ENCODE peak calls at places on chromosomes 6 and 20, in eight cellular contexts. R, M, U, Q, B, D, I and H are unnamed samples.

GRCh38 chr20:46914789-46915359 is 20.2 kb downstream of the EYA2 start:
- DNase-seq in M (peak; percentile 75), B (no peak), U (no peak), I (no peak), R (no peak), Q (no peak), D (no peak), H (no peak)

GRCh38 chr20:50029697-50030428 is 47.1 kb downstream of the SNAI1 start:
- DNase-seq in I (no peak), R (peak; percentile 87), B (no peak), M (peak; percentile 93), U (peak; percentile 98), D (peak; percentile 12), Q (no peak), H (peak; percentile 82)

GRCh38 chr6:83193747-83194582 is 808 bp downstream of the RWDD2A start:
- DNase-seq in B (no peak), M (peak; percentile 74), R (no peak), I (no peak), D (peak; percentile 57), U (no peak), Q (peak; percentile 2), H (no peak)

GRCh38 chr6:70860044-70860443 is 96.8 kb downstream of the B3GAT2 start:
- DNase-seq in D (no peak), I (no peak), Q (no peak), U (no peak), M (no peak), B (no peak), R (no peak), H (no peak)

GRCh38 chr6:142174681-142175080 is 27.6 kb downstream of the VTA1 start:
- DNase-seq in B (no peak), M (no peak), I (no peak), D (no peak), Q (no peak), R (no peak), U (no peak), H (no peak)

GRCh38 chr20:47325242-47325641 is 31.3 kb downstream of the ZMYND8 start:
- DNase-seq in B (no peak), D (no peak), U (no peak), Q (no peak), M (no peak), I (no peak), R (no peak), H (no peak)

GRCh38 chr20:59994697-59995122 is 36.5 kb downstream of the CDH26 start:
- DNase-seq in D (no peak), M (no peak), I (no peak), R (no peak), Q (no peak), U (no peak), B (no peak), H (no peak)

GRCh38 chr20:45098096-45098773 is 2.7 kb downstream of the KCNS1 start:
- DNase-seq in Q (no peak), I (no peak), R (no peak), D (no peak), U (peak; percentile 49), B (no peak), M (no peak), H (no peak)

GRCh38 chr6:12152023-12152960 is 137.9 kb upstream of the EDN1 start:
- DNase-seq in M (no peak), R (no peak), B (no peak), Q (no peak), D (no peak), U (no peak), I (no peak), H (no peak)

GRCh38 chr20:12594410-12595130 is 414.2 kb upstream of the SPTLC3 start:
- DNase-seq in D (no peak), B (no peak), Q (no peak), I (no peak), M (no peak), R (no peak), U (no peak), H (no peak)

GRCh38 chr6:14440215-14440890 is 322.8 kb downstream of the CD83 start:
- DNase-seq in D (no peak), M (no peak), U (no peak), R (no peak), Q (no peak), I (no peak), B (no peak), H (no peak)

GRCh38 chr6:74362391-74362790 is 666.4 kb downstream of the CD109 start:
- DNase-seq in U (no peak), I (no peak), R (no peak), D (no peak), Q (no peak), M (no peak), B (no peak), H (no peak)

GRCh38 chr6:168655462-168656152 is 214.6 kb downstream of the SMOC2 start:
- DNase-seq in Q (no peak), U (no peak), R (no peak), D (no peak), B (no peak), M (peak; percentile 30), I (no peak), H (no peak)

GRCh38 chr6:14622135-14622534 is 504.6 kb downstream of the CD83 start:
- DNase-seq in M (no peak), B (no peak), R (no peak), Q (no peak), D (no peak), U (no peak), I (no peak), H (no peak)

GRCh38 chr6:73704798-73705197 is 8.8 kb downstream of the CD109 start:
- DNase-seq in D (no peak), Q (no peak), I (no peak), R (no peak), B (no peak), U (no peak), M (no peak), H (no peak)

GRCh38 chr6:113102761-113103160 is 754.4 kb upstream of the MARCKS start:
- DNase-seq in Q (no peak), B (no peak), I (no peak), D (no peak), U (peak; percentile 71), M (no peak), R (no peak), H (no peak)

GRCh38 chr20:45779011-45779915 is 12.4 kb downstream of the WFDC3 start:
- DNase-seq in Q (no peak), B (no peak), D (peak; percentile 68), I (no peak), M (peak; percentile 97), R (peak; percentile 99), U (peak; percentile 97), H (peak; percentile 87)

GRCh38 chr20:22523499-22524392 is 60.6 kb downstream of the FOXA2 start:
- DNase-seq in M (no peak), Q (no peak), D (no peak), B (no peak), R (no peak), I (no peak), U (no peak), H (no peak)

GRCh38 chr6:130681028-130681427 is 146.2 kb upstream of the SMLR1 start:
- DNase-seq in I (no peak), U (peak; percentile 81), D (no peak), R (peak; percentile 43), B (no peak), M (no peak), Q (no peak), H (no peak)

GRCh38 chr6:13156381-13156780 is 172.0 kb downstream of the TBC1D7 start:
- DNase-seq in I (no peak), U (no peak), B (no peak), D (no peak), M (no peak), R (peak; percentile 68), Q (no peak), H (no peak)

GRCh38 chr6:89797317-89797716 is 22.3 kb downstream of the MDN1 start:
- DNase-seq in U (peak; percentile 72), I (no peak), B (no peak), Q (no peak), D (no peak), M (peak; percentile 74), R (no peak), H (no peak)

GRCh38 chr20:57957397-57958049 is 247.7 kb upstream of the PMEPA1 start:
- DNase-seq in M (no peak), R (no peak), D (no peak), U (no peak), B (no peak), I (no peak), Q (no peak), H (no peak)

GRCh38 chr6:134186355-134186754 is 131.6 kb downstream of the SGK1 start:
- DNase-seq in I (no peak), Q (no peak), D (no peak), M (no peak), R (no peak), B (no peak), U (no peak), H (no peak)

GRCh38 chr20:43778375-43778774 is 51.6 kb upstream of the GTSF1L start:
- DNase-seq in Q (no peak), B (no peak), M (no peak), I (no peak), D (no peak), U (peak; percentile 13), R (no peak), H (no peak)

GRCh38 chr6:44257007-44257752 is at the start of gene SLC35B2:
- DNase-seq in R (no peak), D (peak; percentile 76), Q (peak; percentile 59), U (peak; percentile 73), M (peak; percentile 81), B (no peak), I (no peak), H (peak; percentile 85)

GRCh38 chr6:111032493-111033140 is 50.8 kb downstream of the RPF2 start:
- DNase-seq in U (peak; percentile 31), B (no peak), Q (no peak), M (no peak), R (no peak), D (no peak), I (no peak), H (no peak)

GRCh38 chr6:90955246-90955645 is 368.4 kb upstream of the MAP3K7 start:
- DNase-seq in B (no peak), D (no peak), R (no peak), I (no peak), U (no peak), M (no peak), Q (no peak), H (no peak)

GRCh38 chr6:92779758-92780157 is 639.6 kb downstream of the EPHA7 start:
- DNase-seq in U (peak; percentile 62), M (no peak), R (no peak), Q (no peak), D (no peak), B (no peak), I (no peak), H (no peak)

GRCh38 chr6:30819287-30819917 is 64.9 kb upstream of the DDR1 start:
- DNase-seq in M (no peak), U (no peak), I (no peak), D (no peak), R (no peak), B (no peak), Q (no peak), H (no peak)

GRCh38 chr6:16420715-16421461 is 182.5 kb downstream of the GMPR start:
- DNase-seq in U (peak; percentile 60), D (no peak), B (no peak), Q (peak; percentile 44), M (no peak), I (no peak), R (peak; percentile 71), H (no peak)

GRCh38 chr20:21303872-21304586 is 898 bp downstream of the XRN2 start:
- DNase-seq in U (peak; percentile 44), R (no peak), M (no peak), Q (no peak), I (no peak), D (no peak), B (no peak), H (no peak)

GRCh38 chr6:151071295-151071694 is 168.5 kb upstream of the AKAP12 start:
- DNase-seq in R (peak; percentile 74), B (no peak), U (peak; percentile 88), M (peak; percentile 81), Q (no peak), I (no peak), D (no peak), H (no peak)